ENCODE peak calls at places on chromosomes 13 and 19, in six cellular contexts. K, A, F, X, Z and I are unnamed samples.
A peak's percentile ranks its signal among the peaks of the same experiment; 100 is the strongest.

GRCh38 chr13:110334841-110335490 is 27.9 kb downstream of the COL4A2 start:
- DNase-seq in K (no peak), F (no peak), Z (peak; percentile 71), X (no peak), A (no peak), I (no peak)

GRCh38 chr13:76856141-76856571 is 30.0 kb downstream of the KCTD12 start:
- DNase-seq in K (no peak), Z (no peak), X (peak; percentile 71), A (no peak), F (no peak), I (peak; percentile 36)

GRCh38 chr19:17719730-17720486 is 628 bp downstream of the MAP1S start:
- DNase-seq in Z (no peak), F (no peak), X (no peak), A (no peak), K (no peak), I (no peak)

GRCh38 chr13:67001363-67001762 is 228.8 kb downstream of the PCDH9 start:
- DNase-seq in X (no peak), F (no peak), Z (no peak), A (no peak), K (no peak), I (no peak)

GRCh38 chr13:25973085-25973484 is 78.7 kb downstream of the SHISA2 start:
- DNase-seq in K (no peak), Z (no peak), F (no peak), X (no peak), A (no peak), I (no peak)

GRCh38 chr19:32373614-32374295 is 28.3 kb downstream of the ZNF507 start:
- DNase-seq in X (peak; percentile 99), Z (no peak), A (no peak), F (no peak), K (no peak), I (peak; percentile 99)

GRCh38 chr13:26584713-26585112 is 27.2 kb downstream of the WASF3 start:
- DNase-seq in A (no peak), K (no peak), F (no peak), X (peak; percentile 62), Z (no peak), I (peak; percentile 85)

GRCh38 chr19:45101796-45102195 is 8.8 kb downstream of the PPP1R37 start:
- DNase-seq in Z (no peak), A (no peak), F (no peak), K (no peak), X (no peak), I (no peak)

GRCh38 chr19:7533925-7534480 is 1.5 kb upstream of the PNPLA6 start:
- DNase-seq in A (peak; percentile 55), Z (no peak), X (peak; percentile 91), K (peak; percentile 60), F (peak; percentile 81), I (peak; percentile 75)

GRCh38 chr19:41746593-41747227 is 8.6 kb upstream of the CEACAM6 start:
- DNase-seq in A (peak; percentile 9), Z (no peak), F (peak; percentile 51), K (peak; percentile 8), X (peak; percentile 43), I (peak; percentile 49)

GRCh38 chr13:46622013-46622917 is 69.3 kb downstream of the LRCH1 start:
- DNase-seq in A (no peak), F (no peak), Z (no peak), K (no peak), X (no peak), I (no peak)

GRCh38 chr19:40600086-40600917 is 867 bp upstream of the LTBP4 start:
- DNase-seq in X (no peak), K (no peak), Z (no peak), A (no peak), F (no peak), I (no peak)

GRCh38 chr13:32234914-32235313 is 80.2 kb downstream of the ZAR1L start:
- DNase-seq in A (no peak), X (no peak), Z (no peak), F (no peak), K (no peak), I (no peak)

GRCh38 chr19:58020129-58020528 is 13.7 kb upstream of the ZSCAN1 start:
- DNase-seq in A (no peak), K (no peak), Z (no peak), F (no peak), X (no peak), I (no peak)

GRCh38 chr19:49425922-49426592 is 869 bp downstream of the GFY start:
- DNase-seq in A (no peak), Z (no peak), K (no peak), F (no peak), X (no peak), I (no peak)

GRCh38 chr19:4759388-4760284 is 31.9 kb upstream of the FEM1A start:
- DNase-seq in Z (peak; percentile 94), K (peak; percentile 61), X (peak; percentile 82), F (peak; percentile 46), A (peak; percentile 70), I (peak; percentile 69)

GRCh38 chr13:112965573-112966115 is 3.4 kb upstream of the MCF2L start:
- DNase-seq in A (no peak), F (no peak), X (no peak), K (no peak), Z (no peak), I (no peak)

GRCh38 chr19:36026091-36026876 is 6.4 kb downstream of the CLIP3 start:
- DNase-seq in F (no peak), Z (no peak), K (no peak), X (no peak), A (no peak), I (no peak)

GRCh38 chr19:11324748-11325389 is 14.6 kb downstream of the RAB3D start:
- DNase-seq in A (no peak), F (no peak), X (no peak), Z (no peak), K (no peak), I (no peak)

GRCh38 chr19:41409288-41409687 is 11.7 kb downstream of the BCKDHA start:
- DNase-seq in Z (no peak), F (no peak), A (no peak), K (no peak), X (peak; percentile 12), I (no peak)

GRCh38 chr19:53545271-53546065 is 7.5 kb downstream of the ZNF331 start:
- DNase-seq in X (peak; percentile 77), K (no peak), F (no peak), Z (no peak), A (no peak), I (peak; percentile 85)

GRCh38 chr13:31595568-31595967 is 143.8 kb upstream of the RXFP2 start:
- DNase-seq in X (no peak), K (no peak), Z (no peak), A (no peak), F (no peak), I (no peak)

GRCh38 chr13:36130542-36131214 is 504 bp downstream of the DCLK1 start:
- DNase-seq in Z (no peak), F (no peak), K (no peak), X (no peak), A (no peak), I (no peak)

GRCh38 chr13:67481445-67481844 is 251.3 kb upstream of the PCDH9 start:
- DNase-seq in X (no peak), K (no peak), A (no peak), F (no peak), Z (no peak), I (no peak)

GRCh38 chr19:18639706-18640105 is 2.9 kb downstream of the KLHL26 start:
- DNase-seq in Z (no peak), A (no peak), F (no peak), X (peak; percentile 66), K (no peak), I (no peak)

GRCh38 chr13:27830010-27830409 is 37.7 kb downstream of the GSX1 start:
- DNase-seq in X (peak; percentile 20), F (peak; percentile 46), A (peak; percentile 70), K (peak; percentile 23), Z (no peak), I (no peak)

GRCh38 chr19:18202759-18203407 is 959 bp downstream of the RAB3A start:
- DNase-seq in K (no peak), F (no peak), Z (no peak), X (no peak), A (no peak), I (no peak)

GRCh38 chr13:83907196-83907989 is 25.1 kb upstream of the SLITRK1 start:
- DNase-seq in K (no peak), Z (no peak), A (no peak), X (no peak), F (no peak), I (no peak)

GRCh38 chr13:34695063-34695462 is 247.0 kb upstream of the NBEA start:
- DNase-seq in X (no peak), K (no peak), F (no peak), A (no peak), Z (no peak), I (no peak)

GRCh38 chr19:2345794-2346663 is 14.0 kb upstream of the TMPRSS9 start:
- DNase-seq in X (peak; percentile 15), Z (no peak), A (no peak), F (no peak), K (no peak), I (no peak)

GRCh38 chr13:109812375-109812774 is 26.0 kb upstream of the IRS2 start:
- DNase-seq in F (no peak), A (no peak), X (peak; percentile 23), Z (no peak), K (no peak), I (no peak)

GRCh38 chr19:54473071-54473941 is at the start of gene CDC42EP5:
- DNase-seq in K (no peak), A (no peak), Z (no peak), F (no peak), X (peak; percentile 84), I (peak; percentile 80)

GRCh38 chr19:5186293-5187050 is 154.1 kb downstream of the PTPRS start:
- DNase-seq in A (no peak), Z (no peak), K (no peak), F (no peak), X (peak; percentile 67), I (peak; percentile 77)

GRCh38 chr13:22801402-22802003 is 379.3 kb upstream of the SGCG start:
- DNase-seq in Z (no peak), F (no peak), K (no peak), A (no peak), X (peak; percentile 53), I (no peak)

GRCh38 chr19:1225451-1226226 is 12.2 kb downstream of the CBARP start:
- DNase-seq in A (no peak), K (no peak), F (no peak), Z (no peak), X (no peak), I (no peak)

GRCh38 chr19:33193864-33194362 is at the start of gene LRP3:
- DNase-seq in K (no peak), Z (no peak), X (peak; percentile 22), A (no peak), F (no peak), I (no peak)

GRCh38 chr13:37295046-37295445 is 189.6 kb upstream of the CSNK1A1L start:
- DNase-seq in F (no peak), Z (no peak), X (no peak), K (no peak), A (no peak), I (no peak)

GRCh38 chr13:30985637-30986205 is 53.3 kb downstream of the TEX26 start:
- DNase-seq in K (no peak), F (no peak), X (peak; percentile 75), Z (no peak), A (no peak), I (peak; percentile 59)